ENCODE peak calls at places on chromosomes 11 and 22, in five cellular contexts. H, L, Q, B and I are unnamed samples.

GRCh38 chr22:38202437-38203089 is 769 bp downstream of the MAFF start:
- DNase-seq in B (peak; percentile 71), L (peak; percentile 71), Q (peak; percentile 68), H (peak; percentile 50), I (peak; percentile 86)

GRCh38 chr11:11468919-11469318 is 115.9 kb upstream of the CSNK2A3 start:
- DNase-seq in B (no peak), L (no peak), Q (no peak), H (no peak), I (no peak)

GRCh38 chr11:116348226-116348625 is 424.6 kb downstream of the BUD13 start:
- DNase-seq in B (no peak), Q (no peak), L (no peak), H (no peak), I (no peak)

GRCh38 chr11:71395010-71395560 is 53.1 kb downstream of the DHCR7 start:
- DNase-seq in Q (no peak), B (no peak), L (no peak), H (no peak), I (no peak)

GRCh38 chr11:94002226-94002625 is 18.9 kb upstream of the HEPHL1 start:
- DNase-seq in B (no peak), Q (no peak), H (no peak), L (no peak), I (no peak)

GRCh38 chr11:62439785-62440602 is 21.2 kb downstream of the SCGB1A1 start:
- DNase-seq in H (no peak), B (no peak), Q (peak; percentile 52), L (no peak), I (no peak)

GRCh38 chr11:119389611-119390254 is 8.2 kb upstream of the USP2 start:
- DNase-seq in H (no peak), B (no peak), L (no peak), Q (no peak), I (peak; percentile 42)

GRCh38 chr11:12126352-12127019 is 16.1 kb downstream of the MICAL2 start:
- DNase-seq in H (no peak), L (no peak), Q (no peak), B (no peak), I (no peak)

GRCh38 chr22:27129266-27129665 is 471.9 kb downstream of the MIAT start:
- DNase-seq in H (no peak), L (no peak), Q (no peak), B (no peak), I (no peak)

GRCh38 chr22:46830001-46830715 is 67.7 kb downstream of the TBC1D22A start:
- DNase-seq in L (no peak), B (no peak), H (no peak), Q (peak; percentile 55), I (peak; percentile 40)

GRCh38 chr11:128525411-128526243 is 61.7 kb downstream of the ETS1 start:
- DNase-seq in Q (peak; percentile 47), H (no peak), L (no peak), B (no peak), I (no peak)

GRCh38 chr22:38707346-38707745 is 1.6 kb downstream of the GTPBP1 start:
- DNase-seq in L (no peak), H (no peak), B (no peak), Q (no peak), I (no peak)

GRCh38 chr11:75199412-75199955 is 41.1 kb upstream of the TPBGL start:
- DNase-seq in H (no peak), Q (no peak), B (no peak), L (no peak), I (no peak)

GRCh38 chr11:121460941-121461514 is 8.3 kb upstream of the SORL1-AS1 start:
- DNase-seq in B (no peak), L (no peak), Q (no peak), H (no peak), I (no peak)

GRCh38 chr22:33350391-33350955 is 292.3 kb upstream of the SYN3 start:
- DNase-seq in H (no peak), Q (no peak), L (no peak), B (no peak), I (no peak)

GRCh38 chr11:104442320-104442719 is 278.4 kb upstream of the PDGFD start:
- DNase-seq in H (no peak), B (no peak), L (no peak), Q (no peak), I (no peak)

GRCh38 chr11:5117588-5117987 is 20.6 kb downstream of the OR52A5 start:
- DNase-seq in L (no peak), B (no peak), H (no peak), Q (no peak), I (no peak)

GRCh38 chr11:118705111-118705741 is 25.8 kb upstream of the TREH start:
- DNase-seq in H (peak; percentile 36), Q (peak; percentile 79), B (peak; percentile 52), L (no peak), I (no peak)

GRCh38 chr22:50621948-50622722 is 5.8 kb downstream of the ARSA start:
- DNase-seq in Q (no peak), B (no peak), H (no peak), L (no peak), I (no peak)

GRCh38 chr11:41250408-41250807 is 209.0 kb downstream of the LRRC4C start:
- DNase-seq in H (no peak), Q (no peak), B (no peak), L (no peak), I (no peak)

GRCh38 chr11:57527056-57527631 is 3.4 kb downstream of the TIMM10 start:
- DNase-seq in B (peak; percentile 79), H (peak; percentile 72), L (peak; percentile 83), Q (peak; percentile 72), I (peak; percentile 60)

GRCh38 chr11:96331556-96332168 is 11.3 kb downstream of the MAML2 start:
- DNase-seq in H (no peak), B (no peak), L (no peak), Q (no peak), I (no peak)

GRCh38 chr22:29702931-29703594 is 16.7 kb upstream of the CABP7 start:
- DNase-seq in L (no peak), H (no peak), B (peak; percentile 48), Q (peak; percentile 71), I (no peak)

GRCh38 chr11:78351193-78351592 is 66.4 kb downstream of the GAB2 start:
- DNase-seq in B (no peak), Q (no peak), H (no peak), L (no peak), I (no peak)

GRCh38 chr11:128582496-128583366 is 4.6 kb downstream of the ETS1 start:
- DNase-seq in B (no peak), L (no peak), Q (no peak), H (no peak), I (no peak)

GRCh38 chr11:45180158-45180887 is 33.9 kb downstream of the PRDM11 start:
- DNase-seq in H (no peak), Q (peak; percentile 67), L (peak; percentile 58), B (peak; percentile 64), I (peak; percentile 63)

GRCh38 chr11:99960536-99960935 is 726.6 kb upstream of the ARHGAP42 start:
- DNase-seq in Q (no peak), L (no peak), H (no peak), B (no peak), I (no peak)

GRCh38 chr11:36452231-36452630 is 57.8 kb downstream of the TRAF6 start:
- DNase-seq in L (no peak), Q (no peak), H (no peak), B (no peak), I (no peak)

GRCh38 chr11:92384316-92384715 is 159.7 kb downstream of the FAT3 start:
- DNase-seq in B (no peak), L (no peak), Q (no peak), H (no peak), I (no peak)

GRCh38 chr11:104771782-104772181 is 126.5 kb downstream of the CASP12 start:
- DNase-seq in Q (no peak), H (no peak), L (no peak), B (no peak), I (no peak)

GRCh38 chr11:33387586-33387985 is 130.4 kb downstream of the HIPK3 start:
- DNase-seq in H (no peak), L (no peak), Q (no peak), B (no peak), I (no peak)